ENCODE peak calls at places on chromosomes 16 and 17, in six cellular contexts. One of them, this sample, is unnamed.

GRCh38 chr17:57946798-57947358 is 8.3 kb downstream of the CUEDC1 start:
- DNase-seq in neural progenitor cell: no peak
- DNase-seq in A549: peak; percentile 83
- DNase-seq in CD8-positive, alpha-beta T cell: no peak
- DNase-seq in Panc1: no peak
- DNase-seq in PC-3: peak; percentile 75
- DNase-seq in this sample: peak; percentile 64

GRCh38 chr17:32519769-32520701 is 33.2 kb downstream of the CDK5R1 start:
- DNase-seq in CD8-positive, alpha-beta T cell: no peak
- DNase-seq in Panc1: no peak
- DNase-seq in neural progenitor cell: peak; percentile 52
- DNase-seq in PC-3: no peak
- DNase-seq in A549: no peak
- DNase-seq in this sample: no peak

GRCh38 chr17:49498037-49498615 is 3.0 kb downstream of the NGFR start:
- DNase-seq in PC-3: peak; percentile 15
- DNase-seq in neural progenitor cell: peak; percentile 68
- DNase-seq in A549: peak; percentile 41
- DNase-seq in CD8-positive, alpha-beta T cell: no peak
- DNase-seq in Panc1: no peak
- DNase-seq in this sample: no peak

GRCh38 chr17:1274243-1274608 is 4.0 kb downstream of the BHLHA9 start:
- DNase-seq in Panc1: no peak
- DNase-seq in CD8-positive, alpha-beta T cell: no peak
- DNase-seq in PC-3: no peak
- DNase-seq in neural progenitor cell: no peak
- DNase-seq in A549: no peak
- DNase-seq in this sample: no peak

GRCh38 chr17:58960068-58960467 is 146.6 kb downstream of the TRIM37 start:
- DNase-seq in Panc1: no peak
- DNase-seq in A549: peak; percentile 16
- DNase-seq in PC-3: peak; percentile 87
- DNase-seq in neural progenitor cell: no peak
- DNase-seq in CD8-positive, alpha-beta T cell: no peak
- DNase-seq in this sample: peak; percentile 75

GRCh38 chr16:57544129-57544653 is 1.7 kb downstream of the ADGRG5 start:
- DNase-seq in PC-3: no peak
- DNase-seq in CD8-positive, alpha-beta T cell: no peak
- DNase-seq in Panc1: no peak
- DNase-seq in A549: no peak
- DNase-seq in neural progenitor cell: no peak
- DNase-seq in this sample: no peak

GRCh38 chr17:50024808-50025207 is 29.8 kb upstream of the DLX3 start:
- DNase-seq in CD8-positive, alpha-beta T cell: no peak
- DNase-seq in A549: no peak
- DNase-seq in Panc1: no peak
- DNase-seq in PC-3: no peak
- DNase-seq in neural progenitor cell: no peak
- DNase-seq in this sample: no peak

GRCh38 chr17:13031718-13032350 is 14.0 kb upstream of the ELAC2 start:
- DNase-seq in neural progenitor cell: peak; percentile 66
- DNase-seq in Panc1: no peak
- DNase-seq in PC-3: peak; percentile 70
- DNase-seq in A549: peak; percentile 52
- DNase-seq in CD8-positive, alpha-beta T cell: peak; percentile 27
- DNase-seq in this sample: peak; percentile 78

GRCh38 chr17:64200080-64201042 is 62.7 kb downstream of the TEX2 start:
- DNase-seq in neural progenitor cell: no peak
- DNase-seq in Panc1: no peak
- DNase-seq in CD8-positive, alpha-beta T cell: no peak
- DNase-seq in PC-3: no peak
- DNase-seq in A549: no peak
- DNase-seq in this sample: peak; percentile 76

GRCh38 chr17:82333279-82334171 is at the start of gene SECTM1:
- DNase-seq in Panc1: no peak
- DNase-seq in neural progenitor cell: peak; percentile 72
- DNase-seq in CD8-positive, alpha-beta T cell: no peak
- DNase-seq in A549: no peak
- DNase-seq in PC-3: peak; percentile 51
- DNase-seq in this sample: peak; percentile 83

GRCh38 chr17:60168654-60169053 is 18.9 kb downstream of the CA4 start:
- DNase-seq in A549: no peak
- DNase-seq in CD8-positive, alpha-beta T cell: no peak
- DNase-seq in PC-3: peak; percentile 61
- DNase-seq in Panc1: no peak
- DNase-seq in neural progenitor cell: no peak
- DNase-seq in this sample: no peak

GRCh38 chr16:69706256-69706974 is 19.9 kb downstream of the NQO1 start:
- DNase-seq in A549: no peak
- DNase-seq in Panc1: no peak
- DNase-seq in neural progenitor cell: no peak
- DNase-seq in CD8-positive, alpha-beta T cell: no peak
- DNase-seq in PC-3: peak; percentile 59
- DNase-seq in this sample: peak; percentile 30

GRCh38 chr16:88432753-88433152 is 20.3 kb upstream of the ZFPM1 start:
- DNase-seq in PC-3: no peak
- DNase-seq in Panc1: no peak
- DNase-seq in CD8-positive, alpha-beta T cell: no peak
- DNase-seq in neural progenitor cell: no peak
- DNase-seq in A549: no peak
- DNase-seq in this sample: no peak
- H3K4me3 ChIP-seq in PC-3: no peak overlapping the region
- H3K4me3 ChIP-seq in Panc1: no peak overlapping the region
- H3K4me3 ChIP-seq in CD8-positive, alpha-beta T cell: no peak overlapping the region
- H3K4me3 ChIP-seq in neural progenitor cell: no peak overlapping the region
- H3K4me3 ChIP-seq in A549: no peak overlapping the region
- H3K4me3 ChIP-seq in this sample: no peak overlapping the region

GRCh38 chr17:79796570-79797491 is at the start of gene CBX8:
- DNase-seq in Panc1: peak; percentile 91
- DNase-seq in CD8-positive, alpha-beta T cell: peak; percentile 99
- DNase-seq in neural progenitor cell: peak; percentile 100
- DNase-seq in PC-3: peak; percentile 100
- DNase-seq in A549: peak; percentile 98
- DNase-seq in this sample: peak; percentile 99
- TF ChIP-seq CTCF in Panc1: no peak
- TF ChIP-seq CTCF in CD8-positive, alpha-beta T cell: no peak
- TF ChIP-seq CTCF in neural progenitor cell: no peak
- TF ChIP-seq CTCF in PC-3: no peak
- TF ChIP-seq CTCF in A549: no peak
- TF ChIP-seq CTCF in this sample: no peak

DNA sequence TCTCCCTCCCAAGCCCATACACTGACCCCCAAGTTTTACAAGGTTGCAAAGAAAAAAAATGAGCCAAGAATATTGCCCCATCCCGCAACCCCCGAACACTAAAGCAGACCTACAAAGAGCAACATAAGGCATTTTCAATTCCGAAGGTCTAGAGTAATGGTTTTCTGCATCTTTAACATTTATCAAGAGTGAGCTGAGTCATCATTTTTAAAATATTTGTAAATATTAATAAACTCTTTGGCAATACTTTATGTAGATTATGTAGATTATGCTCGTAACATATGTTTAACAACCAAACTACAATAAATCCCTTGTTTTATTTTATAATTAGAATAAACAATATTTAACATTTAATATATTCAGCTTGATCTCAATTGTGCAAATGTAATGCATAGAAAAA is 1.4 kb downstream of the ZNF624 start:
- DNase-seq in PC-3: no peak
- DNase-seq in CD8-positive, alpha-beta T cell: no peak
- DNase-seq in A549: no peak
- DNase-seq in Panc1: no peak
- DNase-seq in neural progenitor cell: no peak
- DNase-seq in this sample: no peak
- H3K4me3 ChIP-seq in PC-3: peak overlapping the region; percentile 72
- H3K4me3 ChIP-seq in CD8-positive, alpha-beta T cell: no peak overlapping the region
- H3K4me3 ChIP-seq in A549: peak overlapping the region; percentile 68
- H3K4me3 ChIP-seq in Panc1: no peak overlapping the region
- H3K4me3 ChIP-seq in neural progenitor cell: peak overlapping the region; percentile 60
- H3K4me3 ChIP-seq in this sample: peak overlapping the region; percentile 84

GRCh38 chr16:20741555-20742285 is at the start of gene THUMPD1:
- DNase-seq in CD8-positive, alpha-beta T cell: peak; percentile 96
- DNase-seq in Panc1: peak; percentile 82
- DNase-seq in A549: peak; percentile 96
- DNase-seq in neural progenitor cell: peak; percentile 95
- DNase-seq in PC-3: peak; percentile 86
- DNase-seq in this sample: peak; percentile 98
- TF ChIP-seq CTCF in CD8-positive, alpha-beta T cell: peak; percentile 23
- TF ChIP-seq CTCF in Panc1: peak; percentile 27
- TF ChIP-seq CTCF in A549: no peak
- TF ChIP-seq CTCF in neural progenitor cell: peak; percentile 30
- TF ChIP-seq CTCF in PC-3: no peak
- TF ChIP-seq CTCF in this sample: no peak

DNA sequence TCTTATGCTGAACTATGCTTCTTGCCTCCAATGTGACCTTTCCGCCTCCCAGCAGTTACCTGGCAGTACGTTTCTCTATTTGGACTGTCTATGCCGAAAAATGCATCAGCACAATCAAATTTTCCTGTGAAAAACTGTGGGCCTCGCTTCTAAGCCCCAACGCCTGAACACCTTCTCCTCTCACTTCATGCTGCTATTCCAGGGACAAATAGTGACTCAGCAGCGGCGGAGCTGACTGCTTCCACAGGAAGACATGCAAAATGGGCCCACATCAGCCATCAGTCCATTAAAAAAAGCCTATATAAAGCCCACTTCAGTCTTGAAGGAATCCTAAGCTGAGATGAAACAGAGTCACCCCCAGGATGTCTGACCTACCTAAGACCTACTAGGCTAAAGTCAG is 10.5 kb upstream of the PIP4K2B start:
- DNase-seq in A549: no peak
- DNase-seq in PC-3: no peak
- DNase-seq in Panc1: no peak
- DNase-seq in CD8-positive, alpha-beta T cell: no peak
- DNase-seq in neural progenitor cell: no peak
- DNase-seq in this sample: no peak
- H3K4me3 ChIP-seq in A549: no peak overlapping the region
- H3K4me3 ChIP-seq in PC-3: no peak overlapping the region
- H3K4me3 ChIP-seq in Panc1: no peak overlapping the region
- H3K4me3 ChIP-seq in CD8-positive, alpha-beta T cell: no peak overlapping the region
- H3K4me3 ChIP-seq in neural progenitor cell: no peak overlapping the region
- H3K4me3 ChIP-seq in this sample: no peak overlapping the region

DNA sequence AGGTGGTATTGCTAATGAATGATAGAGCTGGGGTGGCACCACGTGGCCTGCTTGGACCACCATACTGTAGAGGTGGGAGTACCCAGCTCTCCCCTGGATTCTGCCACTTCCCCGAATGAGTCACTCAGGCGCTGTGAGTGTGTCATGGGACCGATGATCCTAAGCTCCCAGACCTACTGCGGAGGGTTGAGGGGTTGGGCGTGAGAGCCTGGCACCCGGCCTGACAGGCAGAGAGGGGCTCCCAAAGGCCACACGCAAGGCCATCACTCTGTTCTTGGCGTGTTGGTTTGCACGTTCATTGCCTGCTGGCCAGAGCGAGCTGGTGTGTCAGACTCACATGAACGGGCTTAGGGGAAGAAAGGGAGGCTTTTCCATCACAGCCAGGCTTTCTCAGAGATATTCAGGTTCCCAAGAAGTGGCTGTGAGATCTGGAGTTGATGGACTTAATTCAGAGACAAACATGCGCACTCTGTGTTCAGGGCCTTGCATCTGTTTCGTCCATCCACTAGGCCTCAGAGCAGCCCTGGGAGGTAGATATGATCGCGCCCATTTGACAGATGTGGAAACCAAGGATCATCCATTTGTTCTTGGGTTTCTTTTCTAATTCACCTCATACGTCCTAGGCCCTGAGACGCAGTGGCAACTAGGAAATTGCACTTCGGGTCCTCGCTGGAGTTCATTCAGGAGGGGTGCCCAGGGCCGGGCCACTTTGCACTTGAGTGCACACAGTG is 41.4 kb downstream of the CMIP start:
- DNase-seq in neural progenitor cell: no peak
- DNase-seq in CD8-positive, alpha-beta T cell: no peak
- DNase-seq in Panc1: no peak
- DNase-seq in PC-3: no peak
- DNase-seq in A549: peak; percentile 47
- DNase-seq in this sample: no peak
- TF ChIP-seq CTCF in neural progenitor cell: no peak
- TF ChIP-seq CTCF in CD8-positive, alpha-beta T cell: no peak
- TF ChIP-seq CTCF in Panc1: no peak
- TF ChIP-seq CTCF in PC-3: no peak
- TF ChIP-seq CTCF in A549: no peak
- TF ChIP-seq CTCF in this sample: no peak

GRCh38 chr16:22397459-22397858 is 23.0 kb upstream of the CDR2 start:
- DNase-seq in Panc1: no peak
- DNase-seq in PC-3: peak; percentile 62
- DNase-seq in CD8-positive, alpha-beta T cell: no peak
- DNase-seq in A549: no peak
- DNase-seq in neural progenitor cell: no peak
- DNase-seq in this sample: peak; percentile 92

GRCh38 chr16:22400899-22401298 is 26.5 kb upstream of the CDR2 start:
- DNase-seq in Panc1: no peak
- DNase-seq in PC-3: no peak
- DNase-seq in A549: no peak
- DNase-seq in neural progenitor cell: no peak
- DNase-seq in CD8-positive, alpha-beta T cell: no peak
- DNase-seq in this sample: no peak

GRCh38 chr16:22397931-22398330 is 23.5 kb upstream of the CDR2 start:
- DNase-seq in neural progenitor cell: no peak
- DNase-seq in Panc1: no peak
- DNase-seq in A549: no peak
- DNase-seq in PC-3: no peak
- DNase-seq in CD8-positive, alpha-beta T cell: no peak
- DNase-seq in this sample: no peak

GRCh38 chr16:22402191-22402590 is 27.8 kb upstream of the CDR2 start:
- DNase-seq in A549: no peak
- DNase-seq in CD8-positive, alpha-beta T cell: no peak
- DNase-seq in Panc1: no peak
- DNase-seq in PC-3: peak; percentile 25
- DNase-seq in neural progenitor cell: no peak
- DNase-seq in this sample: peak; percentile 49
- H3K4me3 ChIP-seq in A549: no peak overlapping the region
- H3K4me3 ChIP-seq in CD8-positive, alpha-beta T cell: no peak overlapping the region
- H3K4me3 ChIP-seq in Panc1: no peak overlapping the region
- H3K4me3 ChIP-seq in PC-3: peak overlapping the region; percentile 11
- H3K4me3 ChIP-seq in neural progenitor cell: no peak overlapping the region
- H3K4me3 ChIP-seq in this sample: no peak overlapping the region

GRCh38 chr16:55398683-55399230 is 74.8 kb downstream of the IRX6 start:
- DNase-seq in Panc1: no peak
- DNase-seq in CD8-positive, alpha-beta T cell: no peak
- DNase-seq in A549: no peak
- DNase-seq in PC-3: no peak
- DNase-seq in neural progenitor cell: peak; percentile 49
- DNase-seq in this sample: no peak
- TF ChIP-seq CTCF in Panc1: no peak
- TF ChIP-seq CTCF in CD8-positive, alpha-beta T cell: no peak
- TF ChIP-seq CTCF in A549: no peak
- TF ChIP-seq CTCF in PC-3: no peak
- TF ChIP-seq CTCF in neural progenitor cell: peak; percentile 30
- TF ChIP-seq CTCF in this sample: no peak